ENCODE peak calls at places on chromosomes 11 and 22, in four cellular contexts. A is HFF-Myc, X is choroid plexus epithelial cell, P is GM12864. Q is an unnamed sample.

GRCh38 chr11:8717544-8717875 is 34.9 kb downstream of the RPL27A start:
- DNase-seq in A (no peak), X (no peak), P (no peak), Q (no peak)

GRCh38 chr11:10080134-10080533 is 213.9 kb downstream of the SBF2 start:
- DNase-seq in X (no peak), P (no peak), A (no peak), Q (no peak)

GRCh38 chr11:126561327-126561893 is 205.9 kb downstream of the ST3GAL4 start:
- DNase-seq in A (peak), P (no peak), X (peak), Q (no peak)

GRCh38 chr22:36465232-36466021 is 16.0 kb downstream of the TXN2 start:
- DNase-seq in X (peak), P (no peak), A (no peak), Q (peak)

GRCh38 chr11:36162909-36163434 is 126.3 kb downstream of the COMMD9 start:
- DNase-seq in X (no peak), A (no peak), P (no peak), Q (peak)

GRCh38 chr11:534592-535518 is 521 bp downstream of the HRAS start:
- DNase-seq in X (no peak), P (no peak), A (no peak), Q (no peak)

GRCh38 chr11:68821670-68822069 is 20.0 kb downstream of the CPT1A start:
- DNase-seq in P (no peak), X (no peak), A (no peak), Q (no peak)

GRCh38 chr11:88087281-88087680 is 88.0 kb downstream of the RAB38 start:
- DNase-seq in X (no peak), A (no peak), P (no peak), Q (no peak)

GRCh38 chr22:35761037-35761436 is 43.4 kb downstream of the APOL5 start:
- DNase-seq in A (no peak), X (peak), P (no peak), Q (no peak)

GRCh38 chr22:20813056-20813455 is 39.1 kb downstream of the SERPIND1 start:
- DNase-seq in A (no peak), X (no peak), P (no peak), Q (no peak)

GRCh38 chr11:128824199-128825049 is 42.7 kb downstream of the KCNJ1 start:
- DNase-seq in X (peak), A (no peak), P (no peak), Q (no peak)

GRCh38 chr11:91932151-91932821 is 292.3 kb upstream of the FAT3 start:
- DNase-seq in P (no peak), A (peak), X (no peak), Q (no peak)

GRCh38 chr11:119589011-119589410 is 140.0 kb downstream of the NECTIN1 start:
- DNase-seq in P (no peak), A (no peak), X (no peak), Q (no peak)

GRCh38 chr11:102111787-102112653 is 1.8 kb downstream of the YAP1 start:
- DNase-seq in A (peak), P (no peak), X (peak), Q (peak)

GRCh38 chr11:118274184-118274583 is 10.1 kb upstream of the MPZL2 start:
- DNase-seq in P (no peak), X (no peak), A (no peak), Q (no peak)

GRCh38 chr11:18912883-18913282 is 26.3 kb downstream of the MRGPRX1 start:
- DNase-seq in P (no peak), A (no peak), X (no peak), Q (no peak)

GRCh38 chr11:72974487-72975205 is 160.4 kb downstream of the ATG16L2 start:
- DNase-seq in P (no peak), X (no peak), A (no peak), Q (no peak)

GRCh38 chr22:35594686-35595085 is 22.4 kb downstream of the MB start:
- DNase-seq in A (no peak), P (no peak), X (no peak), Q (no peak)

GRCh38 chr22:25146311-25146710 is 53.3 kb upstream of the CRYBB3 start:
- DNase-seq in X (no peak), A (no peak), P (no peak), Q (no peak)

GRCh38 chr11:114059984-114060401 is 482 bp downstream of the ZBTB16 start:
- DNase-seq in P (no peak), X (peak), A (no peak), Q (no peak)

GRCh38 chr11:93895106-93895862 is 44.9 kb upstream of the VSTM5 start:
- DNase-seq in A (peak), X (peak), P (peak), Q (peak)

GRCh38 chr11:66950113-66950535 is 8.1 kb downstream of the PC start:
- DNase-seq in P (no peak), A (no peak), X (peak), Q (no peak)

GRCh38 chr22:20064140-20064480 is 15.9 kb upstream of the DGCR8 start:
- DNase-seq in P (no peak), X (no peak), A (no peak), Q (no peak)

GRCh38 chr11:64629796-64630562 is 39.0 kb downstream of the SLC22A12 start:
- DNase-seq in A (no peak), X (no peak), P (no peak), Q (no peak)

GRCh38 chr11:77009533-77010160 is 24.6 kb upstream of the B3GNT6 start:
- DNase-seq in X (no peak), P (no peak), A (no peak), Q (no peak)

GRCh38 chr11:45238724-45239123 is 47.4 kb downstream of the SYT13 start:
- DNase-seq in P (no peak), A (no peak), X (peak), Q (peak)

GRCh38 chr22:37865510-37865909 is 16.3 kb downstream of the EIF3L start:
- DNase-seq in P (no peak), A (no peak), X (no peak), Q (no peak)

GRCh38 chr11:7321708-7322448 is 70.2 kb downstream of the SYT9 start:
- DNase-seq in A (no peak), P (no peak), X (no peak), Q (no peak)

GRCh38 chr22:47446331-47446730 is 683.9 kb downstream of the TBC1D22A start:
- DNase-seq in A (no peak), X (no peak), P (no peak), Q (no peak)

GRCh38 chr11:121645596-121645995 is 192.8 kb upstream of the SORL1-AS1 start:
- DNase-seq in A (no peak), P (no peak), X (no peak), Q (no peak)

GRCh38 chr22:47281126-47282106 is 519.0 kb downstream of the TBC1D22A start:
- DNase-seq in X (no peak), A (no peak), P (no peak), Q (no peak)

GRCh38 chr11:108226036-108226435 is 3.2 kb downstream of the ATM start:
- DNase-seq in P (no peak), X (no peak), A (no peak), Q (no peak)

GRCh38 chr11:109739374-109739773 is 317.4 kb downstream of the C11orf87 start:
- DNase-seq in A (no peak), X (no peak), P (no peak), Q (no peak)

GRCh38 chr22:18091916-18092526 is 14.2 kb downstream of the PEX26 start:
- DNase-seq in X (no peak), P (no peak), A (no peak), Q (no peak)

GRCh38 chr22:35883028-35883620 is 145.5 kb downstream of the RBFOX2 start:
- DNase-seq in A (no peak), P (no peak), X (peak), Q (peak)

GRCh38 chr11:66996609-66997273 is 21.6 kb downstream of the C11orf86 start:
- DNase-seq in X (peak), P (no peak), A (no peak), Q (no peak)

GRCh38 chr11:94046796-94047195 is 25.6 kb downstream of the HEPHL1 start:
- DNase-seq in X (no peak), P (no peak), A (no peak), Q (no peak)

GRCh38 chr11:117197516-117198456 is 1.4 kb upstream of the TAGLN start:
- DNase-seq in A (no peak), P (no peak), X (peak), Q (no peak)

DNA sequence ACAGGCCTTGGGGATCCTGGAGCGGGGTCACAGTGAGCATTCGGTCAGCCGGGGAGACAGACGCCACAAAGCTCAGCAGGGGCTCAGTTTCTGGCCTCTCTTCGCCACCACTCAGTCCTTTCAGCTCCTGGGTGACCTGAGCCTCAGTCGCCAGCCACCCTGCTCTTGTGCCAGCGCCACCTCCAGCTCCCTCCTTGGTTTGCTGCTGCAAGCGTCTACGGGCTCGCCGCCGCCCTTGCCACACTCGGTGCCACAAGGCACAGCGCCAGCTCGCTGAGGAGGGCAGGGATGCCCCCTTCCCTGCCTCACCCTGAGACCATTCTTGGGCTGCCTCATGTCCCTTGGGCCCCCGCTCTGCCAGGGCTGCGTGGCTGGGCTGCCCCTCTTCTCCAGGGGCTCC is 1.5 kb upstream of the EEF1G start:
- DNase-seq in X (no peak), A (no peak), P (no peak), Q (no peak)
- H3K4me3 ChIP-seq in X (peak), A (peak), P (peak), Q (peak)

GRCh38 chr22:26321469-26321913 is 107.6 kb upstream of the ASPHD2 start:
- DNase-seq in X (no peak), A (peak), P (no peak), Q (no peak)
- TF ChIP-seq CTCF in X (no peak), A (peak), P (no peak), Q (no peak)

GRCh38 chr11:59212222-59212621 is 505 bp downstream of the MPEG1 start:
- DNase-seq in X (no peak), A (no peak), P (no peak), Q (no peak)
- H3K4me3 ChIP-seq in X (no peak), A (no peak), P (peak), Q (no peak)

DNA sequence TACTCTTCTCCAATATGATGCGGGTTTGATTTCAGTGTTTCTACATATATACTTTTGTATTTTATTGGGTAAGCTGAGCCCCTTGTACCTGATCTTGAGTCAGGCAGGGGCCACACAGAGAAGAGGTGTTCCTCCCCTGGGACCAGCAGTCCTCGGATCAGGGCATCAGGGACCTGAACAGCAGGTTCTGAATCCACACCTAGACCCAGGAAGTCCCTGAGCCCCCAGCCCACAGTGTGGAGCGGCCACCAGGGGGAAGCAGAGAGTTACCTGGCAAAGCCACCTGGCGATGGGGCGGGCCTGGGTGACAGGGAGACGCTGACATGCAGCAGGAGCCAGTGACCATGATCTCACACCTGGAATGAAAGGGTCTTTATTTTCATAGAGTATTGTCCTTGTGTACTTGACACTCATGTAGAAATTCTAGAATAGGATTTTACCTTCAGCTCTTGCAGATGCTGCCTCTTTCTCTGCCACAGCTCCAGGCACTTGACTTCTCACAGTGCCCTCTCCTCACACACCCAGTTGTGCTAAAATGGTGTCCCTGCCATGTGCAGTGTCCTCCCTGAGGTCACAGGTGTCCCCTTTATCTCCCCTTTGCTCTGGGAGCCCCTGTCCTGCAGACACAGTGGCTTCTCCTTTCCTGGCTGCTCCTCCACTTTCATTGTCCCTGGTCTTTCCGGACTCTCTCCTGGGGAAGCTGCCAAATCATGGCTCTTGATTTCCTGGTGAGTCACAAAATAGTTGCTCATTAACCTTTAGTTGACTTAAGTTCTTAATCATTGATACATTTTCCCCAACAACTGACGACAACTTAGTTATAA is 48.5 kb downstream of the GGTLC2 start:
- DNase-seq in A (no peak), P (no peak), X (peak), Q (no peak)
- TF ChIP-seq CTCF in A (peak), P (peak), X (peak), Q (peak)

GRCh38 chr22:27811778-27812177 is 10.2 kb upstream of the MN1 start:
- DNase-seq in A (no peak), X (no peak), P (no peak), Q (no peak)

GRCh38 chr22:27814993-27815392 is 13.4 kb upstream of the MN1 start:
- DNase-seq in A (no peak), X (no peak), P (no peak), Q (no peak)

GRCh38 chr22:27816552-27816951 is 15.0 kb upstream of the MN1 start:
- DNase-seq in P (no peak), X (no peak), A (no peak), Q (no peak)

GRCh38 chr22:27820896-27821866 is 19.6 kb upstream of the MN1 start:
- DNase-seq in P (no peak), X (no peak), A (no peak), Q (peak)

GRCh38 chr22:27815826-27816530 is 14.4 kb upstream of the MN1 start:
- DNase-seq in X (no peak), A (no peak), P (no peak), Q (no peak)
- H3K4me3 ChIP-seq in X (no peak), A (no peak), P (no peak), Q (no peak)

GRCh38 chr22:26513852-26514251 is 1.6 kb upstream of the TFIP11 start:
- DNase-seq in P (no peak), A (no peak), X (no peak), Q (no peak)

GRCh38 chr22:26515938-26516337 is 3.7 kb upstream of the TFIP11 start:
- DNase-seq in A (no peak), P (no peak), X (no peak), Q (no peak)

GRCh38 chr22:26514419-26515161 is 2.3 kb upstream of the TFIP11 start:
- DNase-seq in A (no peak), P (no peak), X (no peak), Q (no peak)

GRCh38 chr22:26516503-26516902 is 4.2 kb upstream of the TFIP11 start:
- DNase-seq in X (no peak), A (no peak), P (no peak), Q (no peak)

GRCh38 chr22:26517429-26517828 is 5.2 kb upstream of the TFIP11 start:
- DNase-seq in X (no peak), A (no peak), P (no peak), Q (no peak)
- TF ChIP-seq CTCF in X (no peak), A (no peak), P (no peak), Q (no peak)

GRCh38 chr22:30874431-30875370 is 93.9 kb downstream of the MORC2 start:
- DNase-seq in X (no peak), P (no peak), A (no peak), Q (no peak)
- H3K4me3 ChIP-seq in X (no peak), P (no peak), A (no peak), Q (no peak)

Q was measured in retinal pigment epithelial cell.